ENCODE peak calls at places on chromosome 17, in five cellular contexts. E, H, F, D and I are unnamed samples.

GRCh38 chr17:79847698-79848369 is 8.6 kb upstream of the CBX4 start:
- DNase-seq in H (no peak), D (no peak), E (no peak), F (no peak), I (no peak)

GRCh38 chr17:45087496-45087975 is 26.4 kb downstream of the NMT1 start:
- DNase-seq in F (no peak), H (no peak), D (no peak), E (no peak), I (no peak)

GRCh38 chr17:66953661-66954060 is 10.8 kb upstream of the CACNG4 start:
- DNase-seq in D (no peak), E (no peak), F (no peak), H (no peak), I (no peak)

GRCh38 chr17:47959825-47960655 is 2.4 kb upstream of the PRR15L start:
- DNase-seq in H (no peak), F (peak; percentile 76), D (no peak), E (no peak), I (no peak)

GRCh38 chr17:80822700-80823410 is 168.8 kb upstream of the CHMP6 start:
- DNase-seq in H (no peak), E (no peak), F (peak; percentile 2), D (no peak), I (no peak)

GRCh38 chr17:79619196-79619595 is 8.3 kb upstream of the RBFOX3 start:
- DNase-seq in D (no peak), F (no peak), H (no peak), E (no peak), I (no peak)

GRCh38 chr17:72691601-72692000 is 400.9 kb downstream of the SLC39A11 start:
- DNase-seq in E (no peak), H (no peak), D (no peak), F (no peak), I (no peak)

GRCh38 chr17:69284646-69285045 is 42.3 kb downstream of the ABCA5 start:
- DNase-seq in H (no peak), D (no peak), F (no peak), E (no peak), I (no peak)

GRCh38 chr17:52606098-52606497 is 447.6 kb upstream of the CA10 start:
- DNase-seq in E (no peak), H (no peak), F (no peak), D (no peak), I (no peak)

GRCh38 chr17:81511800-81512559 is 619 bp downstream of the ACTG1 start:
- DNase-seq in H (no peak), F (no peak), E (peak; percentile 23), D (no peak), I (no peak)

GRCh38 chr17:76561799-76562268 is 22.0 kb downstream of the PRCD start:
- DNase-seq in F (no peak), E (no peak), H (no peak), D (no peak), I (no peak)

GRCh38 chr17:72699566-72699965 is 392.9 kb downstream of the SLC39A11 start:
- DNase-seq in E (no peak), H (peak; percentile 47), D (no peak), F (no peak), I (no peak)

GRCh38 chr17:75105269-75106080 is 4.3 kb upstream of the ARMC7 start:
- DNase-seq in E (no peak), D (peak; percentile 80), H (peak; percentile 69), F (peak; percentile 76), I (no peak)

GRCh38 chr17:8126306-8127066 is 2.6 kb upstream of the HES7 start:
- DNase-seq in H (peak; percentile 72), F (peak; percentile 37), D (peak; percentile 65), E (no peak), I (peak; percentile 22)

GRCh38 chr17:17067277-17067676 is 25.0 kb downstream of the MPRIP start:
- DNase-seq in D (peak; percentile 16), H (no peak), E (no peak), F (no peak), I (no peak)

GRCh38 chr17:58330544-58330996 is 2.0 kb upstream of the TSPOAP1 start:
- DNase-seq in D (peak; percentile 18), F (no peak), H (no peak), E (peak; percentile 49), I (peak; percentile 37)

GRCh38 chr17:81339502-81340296 is 44.6 kb upstream of the SLC38A10 start:
- DNase-seq in D (peak; percentile 61), H (no peak), E (no peak), F (peak; percentile 72), I (no peak)

GRCh38 chr17:57552114-57552601 is 192.9 kb downstream of the CCDC182 start:
- DNase-seq in E (no peak), F (no peak), D (peak; percentile 73), H (peak; percentile 44), I (peak; percentile 41)

GRCh38 chr17:17890773-17891759 is 54.3 kb upstream of the SREBF1 start:
- DNase-seq in F (peak; percentile 52), H (no peak), E (peak; percentile 25), D (peak; percentile 62), I (peak; percentile 6)

GRCh38 chr17:16909472-16909871 is 62.4 kb downstream of the TNFRSF13B start:
- DNase-seq in E (no peak), D (no peak), H (no peak), F (no peak), I (no peak)

GRCh38 chr17:57666946-57667345 is 78.2 kb downstream of the CCDC182 start:
- DNase-seq in H (no peak), E (no peak), D (no peak), F (no peak), I (no peak)

GRCh38 chr17:81833160-81833920 is at the start of gene MCRIP1:
- DNase-seq in D (peak; percentile 98), E (peak; percentile 94), H (peak; percentile 100), F (peak; percentile 97), I (peak; percentile 95)